ENCODE peak calls at places on chromosomes 7 and 10, in eight cellular contexts. T, Q, Y, L, I, U, V and C are unnamed samples. For H3K27me3, the result is how much of the 10 kb centered on the place peaks cover.

GRCh38 chr7:80428161-80429054 is 83.5 kb downstream of the GNAT3 start:
- DNase-seq in T (no peak), Q (peak), Y (peak), L (peak), I (no peak), U (no peak), V (no peak), C (peak)

GRCh38 chr10:127498081-127498480 is 51.0 kb upstream of the NPS start:
- DNase-seq in T (no peak), Q (no peak), Y (no peak), L (no peak), I (no peak), U (no peak), V (no peak), C (no peak)

GRCh38 chr7:157208758-157209413 is 70.2 kb downstream of the UBE3C start:
- DNase-seq in T (no peak), Q (no peak), Y (no peak), L (no peak), I (no peak), U (no peak), V (no peak), C (no peak)

GRCh38 chr10:50407077-50407801 is 155.9 kb upstream of the ASAH2 start:
- DNase-seq in T (no peak), Q (no peak), Y (no peak), L (no peak), I (no peak), U (no peak), V (no peak), C (no peak)

GRCh38 chr10:108597657-108598319 is 1325.5 kb downstream of the XPNPEP1 start:
- DNase-seq in T (no peak), Q (no peak), Y (no peak), L (no peak), I (no peak), U (no peak), V (no peak), C (no peak)

GRCh38 chr10:125940515-125940914 is 44.2 kb downstream of the FANK1 start:
- DNase-seq in T (no peak), Q (no peak), Y (no peak), L (no peak), I (no peak), U (no peak), V (no peak), C (no peak)

GRCh38 chr7:44607141-44608068 is 978 bp downstream of the OGDH start:
- DNase-seq in T (no peak), Q (no peak), Y (no peak), L (no peak), I (no peak), U (no peak), V (no peak), C (no peak)

GRCh38 chr7:28856656-28857055 is 101.5 kb downstream of the TRIL start:
- DNase-seq in T (no peak), Q (no peak), Y (no peak), L (no peak), I (no peak), U (no peak), V (no peak), C (no peak)

GRCh38 chr7:106797937-106798336 is 67.1 kb upstream of the PIK3CG start:
- DNase-seq in T (no peak), Q (no peak), Y (no peak), L (no peak), I (no peak), U (no peak), V (no peak), C (no peak)

GRCh38 chr10:63388421-63389031 is 77.3 kb downstream of the JMJD1C start:
- DNase-seq in T (no peak), Q (no peak), Y (no peak), L (no peak), I (no peak), U (no peak), V (no peak), C (no peak)

GRCh38 chr10:88318803-88319202 is 264.3 kb downstream of the RNLS start:
- DNase-seq in T (no peak), Q (no peak), Y (no peak), L (no peak), I (no peak), U (no peak), V (no peak), C (no peak)

GRCh38 chr10:103884681-103885139 is 29.3 kb upstream of the SH3PXD2A start:
- DNase-seq in T (no peak), Q (peak), Y (peak), L (peak), I (no peak), U (no peak), V (no peak), C (peak)

GRCh38 chr7:130669051-130669700 is 628 bp upstream of the COPG2 start:
- DNase-seq in T (no peak), Q (no peak), Y (no peak), L (peak), I (peak), U (no peak), V (no peak), C (no peak)

DNA sequence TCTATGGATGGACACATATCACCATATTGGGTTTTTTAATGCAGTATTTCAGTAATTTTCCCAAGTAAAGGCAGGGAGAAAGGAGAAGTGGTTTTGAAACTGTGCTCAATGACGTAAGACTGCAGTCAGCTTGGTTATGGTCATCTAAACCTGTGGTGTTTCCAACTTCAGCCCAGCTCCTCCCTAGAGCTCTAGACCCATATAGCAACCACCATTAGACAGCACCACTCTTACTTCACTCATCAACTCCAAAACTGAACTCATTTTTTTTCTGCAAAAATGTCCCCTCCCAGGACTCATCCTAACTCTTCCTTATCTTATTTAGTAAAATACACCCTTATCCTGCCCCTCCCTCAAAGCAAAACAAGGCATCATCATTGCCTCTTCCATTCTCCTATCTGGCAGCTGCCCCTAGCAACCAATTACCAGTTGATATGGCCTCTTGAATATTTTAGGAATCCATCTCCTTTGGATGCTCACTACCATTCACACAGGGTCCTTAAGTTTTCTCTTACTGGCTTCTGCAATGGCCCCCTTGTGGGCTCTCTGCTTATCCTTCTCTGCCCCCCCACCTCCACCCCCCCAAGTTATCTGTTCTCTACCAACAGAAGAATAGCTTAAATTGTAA is 1.5 kb upstream of the RALA start:
- DNase-seq in T (no peak), Q (no peak), Y (no peak), L (no peak), I (no peak), U (no peak), V (no peak), C (no peak)
- H3K27ac ChIP-seq in T (peak), Q (no peak), Y (no peak), L (peak), I (no peak), U (no peak), V (no peak), C (peak)

DNA sequence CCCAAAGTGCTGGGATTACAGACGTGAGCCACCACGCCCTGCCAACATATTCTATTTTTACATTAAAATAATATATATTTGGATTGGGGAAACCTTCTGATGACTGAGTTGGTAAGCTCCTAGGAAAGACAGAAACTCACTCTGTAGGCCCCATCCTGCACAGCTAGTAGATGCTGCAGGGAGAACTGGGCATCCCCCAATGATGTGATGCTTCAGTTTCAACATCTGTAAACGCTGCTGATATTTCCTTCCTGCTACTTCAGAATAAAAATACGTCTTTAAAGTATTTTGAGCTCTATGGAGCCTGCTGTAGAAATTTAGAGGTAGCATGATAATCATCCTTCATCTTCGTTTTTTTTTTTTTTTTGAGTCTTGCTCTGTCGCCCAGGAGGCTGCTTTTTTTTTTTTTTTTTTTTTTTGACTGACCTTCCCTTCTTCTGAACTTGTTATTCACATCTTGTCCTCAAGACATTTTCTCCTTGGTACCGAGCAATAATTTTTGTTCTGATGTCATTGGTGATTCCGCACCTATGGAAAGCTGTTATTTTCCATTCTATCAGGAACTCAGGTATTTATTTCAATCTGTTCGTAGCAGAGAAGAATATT is 21.8 kb upstream of the INPP5F start:
- DNase-seq in T (no peak), Q (no peak), Y (no peak), L (no peak), I (no peak), U (no peak), V (no peak), C (no peak)
- H3K27me3 ChIP-seq in T (under half), Q (under half), Y (under half), L (under half), I (under half), U (under half), V (under half), C (under half)

GRCh38 chr10:73906524-73907447 is 4.1 kb upstream of the PLAU start:
- DNase-seq in T (peak), Q (peak), Y (peak), L (peak), I (peak), U (peak), V (no peak), C (peak)
- H3K27ac ChIP-seq in T (peak), Q (peak), Y (peak), L (peak), I (peak), U (peak), V (peak), C (peak)

GRCh38 chr10:86363184-86363832 is 3.3 kb downstream of the GRID1 start:
- DNase-seq in T (peak), Q (no peak), Y (peak), L (no peak), I (no peak), U (no peak), V (peak), C (no peak)

GRCh38 chr10:86361134-86362128 is 5.2 kb downstream of the GRID1 start:
- DNase-seq in T (no peak), Q (no peak), Y (no peak), L (no peak), I (no peak), U (no peak), V (peak), C (no peak)

GRCh38 chr10:86362129-86362527 is 4.5 kb downstream of the GRID1 start:
- DNase-seq in T (no peak), Q (no peak), Y (no peak), L (no peak), I (no peak), U (no peak), V (no peak), C (no peak)

GRCh38 chr10:86363833-86364511 is 2.6 kb downstream of the GRID1 start:
- DNase-seq in T (peak), Q (no peak), Y (no peak), L (no peak), I (no peak), U (no peak), V (peak), C (no peak)

GRCh38 chr10:86362566-86363183 is 3.9 kb downstream of the GRID1 start:
- DNase-seq in T (no peak), Q (no peak), Y (no peak), L (no peak), I (no peak), U (peak), V (peak), C (no peak)
- H3K27me3 ChIP-seq in T (under half), Q (under half), Y (half or more), L (under half), I (under half), U (under half), V (under half), C (half or more)

GRCh38 chr7:74277636-74278035 is 11.6 kb upstream of the CLIP2 start:
- DNase-seq in T (no peak), Q (no peak), Y (no peak), L (no peak), I (no peak), U (no peak), V (no peak), C (no peak)
- H3K27ac ChIP-seq in T (no peak), Q (no peak), Y (no peak), L (no peak), I (no peak), U (no peak), V (no peak), C (no peak)

DNA sequence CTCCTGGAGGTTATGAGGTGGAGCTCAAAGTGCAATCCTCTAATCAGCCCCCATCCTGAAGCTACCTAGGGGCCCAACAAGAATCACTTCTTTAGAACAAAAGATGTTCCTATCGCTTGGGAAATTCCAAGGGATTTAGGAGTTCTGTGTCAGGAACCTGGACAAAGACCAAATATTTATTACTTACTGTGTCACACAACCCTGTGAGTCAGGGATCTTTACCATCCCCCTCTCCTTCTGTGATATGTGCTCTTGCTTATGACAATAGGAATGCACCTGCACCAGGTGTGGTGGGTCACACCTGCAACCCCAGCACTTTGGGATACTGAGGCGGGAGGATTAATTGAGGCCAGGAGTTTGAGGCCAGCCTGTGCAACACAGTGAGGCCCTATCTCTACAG is 485.8 kb downstream of the PLXDC2 start:
- DNase-seq in T (no peak), Q (no peak), Y (peak), L (no peak), I (no peak), U (no peak), V (no peak), C (peak)
- H3K27me3 ChIP-seq in T (under half), Q (under half), Y (under half), L (under half), I (under half), U (under half), V (under half), C (under half)

GRCh38 chr7:128757203-128757602 is 18.0 kb downstream of the CALU start:
- DNase-seq in T (no peak), Q (no peak), Y (no peak), L (no peak), I (peak), U (no peak), V (no peak), C (no peak)

GRCh38 chr7:128755075-128755474 is 15.9 kb downstream of the CALU start:
- DNase-seq in T (no peak), Q (no peak), Y (no peak), L (no peak), I (peak), U (no peak), V (no peak), C (no peak)

GRCh38 chr7:128758553-128758952 is 17.0 kb downstream of the OPN1SW start:
- DNase-seq in T (no peak), Q (no peak), Y (no peak), L (no peak), I (peak), U (no peak), V (no peak), C (no peak)

GRCh38 chr7:128755816-128756476 is 16.8 kb downstream of the CALU start:
- DNase-seq in T (no peak), Q (no peak), Y (no peak), L (peak), I (peak), U (peak), V (no peak), C (no peak)

GRCh38 chr7:128759274-128759673 is 16.3 kb downstream of the OPN1SW start:
- DNase-seq in T (no peak), Q (no peak), Y (no peak), L (no peak), I (no peak), U (no peak), V (no peak), C (no peak)
- H3K27ac ChIP-seq in T (no peak), Q (no peak), Y (no peak), L (no peak), I (peak), U (no peak), V (no peak), C (no peak)

DNA sequence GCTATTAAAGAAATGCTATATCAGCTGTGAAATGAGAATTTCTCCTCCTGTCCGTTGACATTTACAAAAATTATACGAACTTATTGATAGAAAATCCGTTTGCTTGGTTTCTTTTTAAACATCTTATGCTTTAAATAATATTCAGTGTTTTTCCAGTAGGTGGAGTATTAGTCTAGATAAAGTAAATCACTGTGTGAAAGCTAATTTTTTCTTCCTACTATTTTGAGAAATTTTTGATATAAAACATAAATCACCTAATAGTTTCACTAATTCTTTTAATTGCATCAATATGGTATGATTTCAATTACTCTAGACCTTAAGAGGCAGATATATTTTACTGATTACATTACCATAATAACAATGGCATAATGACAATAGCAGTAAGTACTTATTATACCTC is 335.2 kb upstream of the C7orf33 start:
- DNase-seq in T (no peak), Q (no peak), Y (no peak), L (no peak), I (no peak), U (no peak), V (no peak), C (no peak)
- H3K27me3 ChIP-seq in T (under half), Q (under half), Y (under half), L (under half), I (under half), U (under half), V (under half), C (under half)